ENCODE peak calls at places on chromosomes 4 and X, in eight cellular contexts. R is stimulated activated CD4-positive, alpha-beta T cell treated with anti-CD3 and anti-CD28 coated beads, Interleukin-12 subunit alpha, Interleukin-12 subunit beta, amount 100 ng/mL, for 24 hours; I is HTR-8/SVneo; U is progenitor cell of endocrine pancreas; A is lung microvascular endothelial cell; D is RPMI8226; G is foreskin keratinocyte; S is RWPE1. V is an unnamed sample.

GRCh38 chr4:132101526-132101925 is 1047.6 kb upstream of the PCDH10 start:
- DNase-seq in R (no peak), I (no peak), U (no peak), A (no peak), D (no peak), G (no peak), S (no peak), V (no peak)

GRCh38 chrX:74493806-74494205 is 72.5 kb downstream of the SLC16A2 start:
- DNase-seq in R (no peak), I (no peak), U (no peak), A (no peak), D (no peak), G (no peak), S (no peak), V (no peak)

GRCh38 chr4:40200881-40201797 is 4.3 kb downstream of the RHOH start:
- DNase-seq in R (no peak), I (no peak), U (no peak), A (no peak), D (peak; percentile 14), G (no peak), S (no peak), V (no peak)

GRCh38 chrX:72052415-72053090 is 79.2 kb downstream of the RTL5 start:
- DNase-seq in R (no peak), I (peak; percentile 26), U (no peak), A (peak; percentile 68), D (no peak), G (no peak), S (no peak), V (no peak)

GRCh38 chr4:154086247-154086646 is 297.4 kb upstream of the SFRP2 start:
- DNase-seq in R (no peak), I (no peak), U (no peak), A (no peak), D (no peak), G (no peak), S (peak; percentile 1), V (no peak)

GRCh38 chrX:46730765-46731164 is 28.2 kb downstream of the SLC9A7 start:
- DNase-seq in R (no peak), I (no peak), U (no peak), A (no peak), D (no peak), G (no peak), S (no peak), V (no peak)

GRCh38 chr4:147955827-147956565 is 224.1 kb downstream of the ARHGAP10 start:
- DNase-seq in R (no peak), I (no peak), U (no peak), A (no peak), D (no peak), G (no peak), S (no peak), V (no peak)

GRCh38 chr4:133151681-133152329 is 2.7 kb downstream of the PCDH10 start:
- DNase-seq in R (no peak), I (peak; percentile 41), U (peak; percentile 49), A (no peak), D (no peak), G (no peak), S (no peak), V (peak; percentile 37)

GRCh38 chr4:73902038-73902637 is 32.9 kb downstream of the CXCL1 start:
- DNase-seq in R (no peak), I (no peak), U (no peak), A (no peak), D (no peak), G (no peak), S (peak; percentile 19), V (no peak)

GRCh38 chr4:36322921-36323354 is 41.5 kb downstream of the DTHD1 start:
- DNase-seq in R (no peak), I (no peak), U (no peak), A (no peak), D (no peak), G (no peak), S (no peak), V (no peak)

GRCh38 chrX:100864967-100865366 is 9.2 kb downstream of the NOX1 start:
- DNase-seq in R (no peak), I (no peak), U (no peak), A (peak; percentile 59), D (no peak), G (no peak), S (no peak), V (no peak)

GRCh38 chr4:7013171-7013570 is 30.0 kb upstream of the TADA2B start:
- DNase-seq in R (no peak), I (no peak), U (no peak), A (no peak), D (no peak), G (no peak), S (no peak), V (no peak)

GRCh38 chrX:14616301-14616700 is 87.0 kb downstream of the GLRA2 start:
- DNase-seq in R (no peak), I (no peak), U (no peak), A (no peak), D (no peak), G (no peak), S (no peak), V (no peak)

GRCh38 chrX:118862086-118862485 is 38.5 kb downstream of the ZCCHC12 start:
- DNase-seq in R (no peak), I (no peak), U (no peak), A (no peak), D (no peak), G (no peak), S (no peak), V (no peak)

GRCh38 chr4:113673450-113673849 is 88.1 kb downstream of the CAMK2D start:
- DNase-seq in R (peak; percentile 17), I (peak; percentile 19), U (no peak), A (no peak), D (no peak), G (peak; percentile 69), S (peak; percentile 23), V (no peak)

GRCh38 chr4:1493540-1494287 is 87.5 kb upstream of the NKX1-1 start:
- DNase-seq in R (no peak), I (no peak), U (no peak), A (no peak), D (no peak), G (no peak), S (no peak), V (no peak)

V was measured in COR-L47.